ENCODE peak calls at places on chromosomes 4 and X, in seven cellular contexts. G is K562, B is dorsolateral prefrontal cortex, S is IMR-90, C is GM12878, A is fibroblast of mammary gland, R is GM23248. Z is an unnamed sample.

GRCh38 chr4:122668241-122668640 is 47.4 kb upstream of the IL21 start:
- DNase-seq in S (peak; percentile 88), A (peak; percentile 95), B (no peak), C (no peak), G (no peak), R (peak; percentile 89), Z (peak; percentile 64)

GRCh38 chr4:108372678-108373077 is 203.9 kb upstream of the LEF1 start:
- DNase-seq in B (no peak), A (no peak), G (no peak), R (no peak), C (no peak), S (no peak), Z (no peak)

GRCh38 chrX:32877592-32877991 is 333.8 kb downstream of the DMD start:
- DNase-seq in A (no peak), R (no peak), C (no peak), G (no peak), B (no peak), S (peak; percentile 41), Z (peak; percentile 73)

GRCh38 chrX:55668084-55668483 is 44.9 kb downstream of the FOXR2 start:
- DNase-seq in B (no peak), G (no peak), R (no peak), C (no peak), S (no peak), A (no peak), Z (no peak)

GRCh38 chr4:38266616-38267015 is 306.4 kb downstream of the PTTG2 start:
- DNase-seq in A (peak; percentile 32), B (peak; percentile 75), R (peak; percentile 79), S (peak; percentile 48), C (no peak), G (peak; percentile 15), Z (no peak)

GRCh38 chrX:5857232-5857631 is 371.4 kb downstream of the NLGN4X start:
- DNase-seq in G (no peak), S (no peak), C (no peak), B (no peak), R (no peak), A (no peak), Z (no peak)

GRCh38 chr4:185730387-185730786 is 81.6 kb downstream of the SORBS2 start:
- DNase-seq in G (no peak), A (peak; percentile 50), C (no peak), B (no peak), R (no peak), S (no peak), Z (peak; percentile 64)

GRCh38 chr4:3468804-3469203 is 5.7 kb downstream of the DOK7 start:
- DNase-seq in G (no peak), R (no peak), C (no peak), S (no peak), A (no peak), B (no peak), Z (no peak)

GRCh38 chrX:68894142-68894512 is 65.3 kb downstream of the EFNB1 start:
- DNase-seq in A (no peak), R (peak; percentile 23), B (no peak), C (no peak), G (no peak), S (no peak), Z (no peak)

GRCh38 chr4:54527532-54527931 is 130.2 kb upstream of the KIT start:
- DNase-seq in R (no peak), B (no peak), S (no peak), A (no peak), C (no peak), G (no peak), Z (no peak)

GRCh38 chrX:10159069-10159468 is 2.3 kb downstream of the CLCN4 start:
- DNase-seq in C (no peak), B (no peak), S (no peak), A (no peak), G (peak; percentile 50), R (no peak), Z (no peak)

GRCh38 chrX:123590842-123591491 is 141.9 kb downstream of the THOC2 start:
- DNase-seq in A (peak; percentile 30), R (peak; percentile 3), G (no peak), C (peak; percentile 24), S (peak; percentile 22), B (no peak), Z (peak; percentile 25)

GRCh38 chr4:15003441-15003890 is 1.2 kb downstream of the CPEB2 start:
- DNase-seq in A (no peak), G (peak; percentile 56), C (no peak), B (no peak), S (peak; percentile 19), R (peak; percentile 74), Z (peak; percentile 52)

GRCh38 chr4:157992038-157992706 is 180.7 kb downstream of the GASK1B start:
- DNase-seq in C (no peak), S (peak; percentile 77), A (peak; percentile 88), B (no peak), R (peak; percentile 78), G (peak; percentile 13), Z (peak; percentile 92)

GRCh38 chrX:104697264-104697663 is 131.3 kb downstream of the IL1RAPL2 start:
- DNase-seq in C (no peak), R (no peak), S (no peak), G (no peak), B (no peak), A (peak; percentile 13), Z (no peak)

GRCh38 chrX:140432328-140433025 is 72.4 kb downstream of the SOX3 start:
- DNase-seq in G (no peak), R (peak; percentile 1), C (no peak), B (peak; percentile 61), A (no peak), S (no peak), Z (peak; percentile 1)

GRCh38 chr4:13112030-13112429 is 372.1 kb downstream of the RAB28 start:
- DNase-seq in R (no peak), G (no peak), C (no peak), S (no peak), B (no peak), A (no peak), Z (no peak)

GRCh38 chr4:113566015-113566795 is 195.3 kb downstream of the CAMK2D start:
- DNase-seq in B (no peak), G (no peak), S (no peak), A (no peak), C (no peak), R (no peak), Z (no peak)

GRCh38 chr4:74540193-74540592 is 95.3 kb downstream of the AREG start:
- DNase-seq in B (no peak), C (no peak), R (peak; percentile 89), S (peak; percentile 72), A (peak; percentile 90), G (no peak), Z (peak; percentile 74)

GRCh38 chrX:103688949-103689348 is 2.5 kb upstream of the MORF4L2 start:
- DNase-seq in C (no peak), A (peak; percentile 45), G (no peak), B (no peak), S (peak; percentile 44), R (peak; percentile 66), Z (peak; percentile 63)

GRCh38 chr4:28105271-28105859 is 1244.7 kb downstream of the STIM2 start:
- DNase-seq in S (no peak), A (no peak), C (no peak), G (no peak), R (no peak), B (no peak), Z (no peak)

GRCh38 chrX:130179579-130180215 is 7.9 kb downstream of the RAB33A start:
- DNase-seq in B (no peak), C (no peak), G (peak; percentile 60), S (peak; percentile 38), R (peak; percentile 25), A (no peak), Z (peak; percentile 57)

GRCh38 chr4:140816806-140817205 is 60.6 kb upstream of the TBC1D9 start:
- DNase-seq in S (no peak), R (no peak), G (no peak), B (no peak), A (no peak), C (no peak), Z (no peak)

GRCh38 chr4:52956691-52957090 is 94.6 kb downstream of the RASL11B start:
- DNase-seq in S (peak; percentile 33), R (peak; percentile 11), C (no peak), B (no peak), G (no peak), A (peak; percentile 29), Z (no peak)

GRCh38 chrX:37350034-37350365 is 836 bp downstream of the PRRG1 start:
- DNase-seq in G (no peak), S (peak; percentile 31), B (no peak), C (no peak), A (peak; percentile 23), R (peak; percentile 55), Z (peak; percentile 20)

DNA sequence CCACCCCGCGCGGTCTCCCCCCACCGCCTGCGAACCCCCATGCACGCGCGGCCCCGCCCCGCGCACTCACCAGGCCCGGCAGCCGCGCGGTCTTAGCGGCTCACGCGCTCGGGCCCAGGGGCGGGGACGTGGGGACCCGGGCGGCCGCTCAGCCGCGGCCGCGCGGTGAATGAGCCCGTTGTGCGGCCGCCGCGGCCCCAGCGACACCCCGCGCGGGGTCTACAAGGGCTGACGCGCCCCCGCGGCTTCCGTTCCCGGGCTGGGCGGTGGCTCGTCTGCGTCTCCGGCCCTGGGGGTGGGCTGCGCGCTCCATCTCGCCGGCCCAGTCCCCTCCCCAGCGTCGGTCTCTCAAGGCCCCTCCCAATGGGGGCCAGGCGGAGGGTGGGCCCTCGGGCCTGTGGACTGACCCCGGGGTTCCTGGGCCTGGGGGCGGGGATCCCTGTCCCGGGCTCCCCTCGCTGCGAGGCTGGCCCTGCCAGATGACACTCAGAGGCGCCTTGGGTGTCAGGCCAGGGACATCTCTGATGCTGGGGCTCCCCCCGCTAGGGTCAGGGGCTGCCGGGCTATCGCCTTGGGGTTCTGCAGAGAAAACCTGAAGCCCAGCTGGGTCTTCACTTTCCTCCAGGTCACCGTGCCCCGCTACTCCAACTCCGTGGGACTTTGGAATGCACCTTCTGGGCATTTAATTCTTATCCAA is 4.3 kb upstream of the SLC26A1 start:
- DNase-seq in R (peak; percentile 67), C (no peak), A (no peak), B (no peak), S (no peak), G (peak; percentile 88), Z (no peak)
- H3K4me3 ChIP-seq in R (peak overlapping the region; percentile 57), C (no peak overlapping the region), A (no peak overlapping the region), B (peak overlapping the region; percentile 54), S (peak overlapping the region; percentile 46), G (peak overlapping the region; percentile 47), Z (peak overlapping the region; percentile 8)

DNA sequence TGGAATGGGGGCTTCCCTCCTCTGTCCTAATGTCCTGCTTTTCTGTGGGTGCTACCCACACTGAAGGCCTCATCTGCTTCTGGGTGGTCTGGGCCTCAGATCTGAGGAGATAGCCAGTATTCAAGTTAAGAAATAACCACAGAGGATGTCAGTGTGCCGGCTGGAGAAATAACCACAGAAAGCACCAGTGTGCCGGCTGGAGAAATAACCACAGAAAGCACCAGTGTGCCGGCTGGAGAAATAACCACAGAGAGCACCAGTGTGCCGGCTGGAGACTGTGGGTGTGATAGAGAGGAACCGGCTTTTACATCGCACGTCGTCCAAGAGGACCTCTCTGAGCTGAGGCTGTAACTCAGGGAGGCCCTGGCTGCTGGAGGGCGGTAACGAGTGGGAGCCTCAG is 65.7 kb upstream of the PSAPL1 start:
- DNase-seq in R (no peak), G (no peak), S (no peak), A (no peak), B (no peak), C (no peak), Z (no peak)
- H3K4me3 ChIP-seq in R (no peak overlapping the region), G (no peak overlapping the region), S (no peak overlapping the region), A (no peak overlapping the region), B (no peak overlapping the region), C (no peak overlapping the region), Z (no peak overlapping the region)

GRCh38 chrX:24646745-24647182 is 383 bp downstream of the PCYT1B start:
- DNase-seq in S (no peak), A (peak; percentile 5), B (peak; percentile 37), G (no peak), R (peak; percentile 13), C (no peak), Z (peak; percentile 9)
- H3K4me3 ChIP-seq in S (no peak overlapping the region), A (peak overlapping the region; percentile 29), B (peak overlapping the region; percentile 50), G (no peak overlapping the region), R (peak overlapping the region; percentile 53), C (no peak overlapping the region), Z (peak overlapping the region; percentile 4)

GRCh38 chr4:39587881-39588280 is 50.8 kb downstream of the SMIM14 start:
- DNase-seq in A (peak; percentile 55), C (no peak), G (no peak), R (peak; percentile 70), S (peak; percentile 90), B (no peak), Z (peak; percentile 54)
- H3K4me3 ChIP-seq in A (no peak overlapping the region), C (no peak overlapping the region), G (no peak overlapping the region), R (no peak overlapping the region), S (no peak overlapping the region), B (no peak overlapping the region), Z (no peak overlapping the region)

Z was measured in cardiac fibroblast.